ENCODE peak calls at places on chromosomes 11 and 22, in seven cellular contexts. One of them, this sample, is unnamed. For H3K4me1, the result is how much of the 10 kb centered on the place peaks cover.

GRCh38 chr11:64998141-64998540 is 1.4 kb upstream of the BATF2 start:
- DNase-seq in HCT116: no peak
- DNase-seq in PC-3: peak
- DNase-seq in neural progenitor cell: no peak
- DNase-seq in hepatocyte: no peak
- DNase-seq in GM23338: peak
- DNase-seq in MM.1S: no peak
- DNase-seq in this sample: no peak

GRCh38 chr22:46769191-46769675 is 6.8 kb downstream of the TBC1D22A start:
- DNase-seq in MM.1S: no peak
- DNase-seq in hepatocyte: no peak
- DNase-seq in HCT116: no peak
- DNase-seq in neural progenitor cell: no peak
- DNase-seq in GM23338: no peak
- DNase-seq in PC-3: no peak
- DNase-seq in this sample: no peak

GRCh38 chr11:34327804-34328631 is 29.8 kb downstream of the ABTB2 start:
- DNase-seq in neural progenitor cell: no peak
- DNase-seq in PC-3: no peak
- DNase-seq in hepatocyte: no peak
- DNase-seq in MM.1S: no peak
- DNase-seq in HCT116: no peak
- DNase-seq in GM23338: no peak
- DNase-seq in this sample: no peak

GRCh38 chr11:59145534-59145933 is 2.9 kb downstream of the FAM111A start:
- DNase-seq in HCT116: no peak
- DNase-seq in neural progenitor cell: no peak
- DNase-seq in hepatocyte: no peak
- DNase-seq in GM23338: no peak
- DNase-seq in MM.1S: no peak
- DNase-seq in PC-3: peak
- DNase-seq in this sample: peak

GRCh38 chr22:44224166-44224565 is 43.4 kb downstream of the PARVG start:
- DNase-seq in neural progenitor cell: no peak
- DNase-seq in hepatocyte: no peak
- DNase-seq in MM.1S: no peak
- DNase-seq in GM23338: no peak
- DNase-seq in HCT116: no peak
- DNase-seq in PC-3: no peak
- DNase-seq in this sample: peak

GRCh38 chr11:72078477-72078876 is 1.9 kb downstream of the NUMA1 start:
- DNase-seq in GM23338: no peak
- DNase-seq in neural progenitor cell: no peak
- DNase-seq in MM.1S: no peak
- DNase-seq in PC-3: peak
- DNase-seq in hepatocyte: no peak
- DNase-seq in HCT116: no peak
- DNase-seq in this sample: peak

GRCh38 chr22:19808873-19809478 is 45.7 kb downstream of the GNB1L start:
- DNase-seq in hepatocyte: no peak
- DNase-seq in GM23338: no peak
- DNase-seq in PC-3: no peak
- DNase-seq in MM.1S: no peak
- DNase-seq in HCT116: no peak
- DNase-seq in neural progenitor cell: no peak
- DNase-seq in this sample: no peak

GRCh38 chr11:91819195-91819594 is 405.4 kb upstream of the FAT3 start:
- DNase-seq in GM23338: no peak
- DNase-seq in neural progenitor cell: no peak
- DNase-seq in HCT116: no peak
- DNase-seq in PC-3: no peak
- DNase-seq in hepatocyte: no peak
- DNase-seq in MM.1S: no peak
- DNase-seq in this sample: no peak

GRCh38 chr11:35553831-35554230 is 28.4 kb upstream of the PAMR1 start:
- DNase-seq in MM.1S: no peak
- DNase-seq in hepatocyte: no peak
- DNase-seq in HCT116: no peak
- DNase-seq in neural progenitor cell: no peak
- DNase-seq in GM23338: no peak
- DNase-seq in PC-3: peak
- DNase-seq in this sample: peak

GRCh38 chr11:31557991-31558390 is 48.4 kb downstream of the ELP4 start:
- DNase-seq in neural progenitor cell: peak
- DNase-seq in PC-3: no peak
- DNase-seq in hepatocyte: no peak
- DNase-seq in MM.1S: no peak
- DNase-seq in GM23338: peak
- DNase-seq in HCT116: no peak
- DNase-seq in this sample: no peak

GRCh38 chr22:34356481-34356880 is 436.2 kb upstream of the LARGE1 start:
- DNase-seq in neural progenitor cell: no peak
- DNase-seq in hepatocyte: no peak
- DNase-seq in PC-3: no peak
- DNase-seq in HCT116: no peak
- DNase-seq in MM.1S: no peak
- DNase-seq in GM23338: no peak
- DNase-seq in this sample: no peak

GRCh38 chr22:22215659-22216449 is 28.7 kb upstream of the VPREB1 start:
- DNase-seq in MM.1S: no peak
- DNase-seq in HCT116: no peak
- DNase-seq in hepatocyte: no peak
- DNase-seq in GM23338: no peak
- DNase-seq in PC-3: no peak
- DNase-seq in neural progenitor cell: no peak
- DNase-seq in this sample: no peak

GRCh38 chr11:13337986-13338436 is 60.4 kb downstream of the BMAL1 start:
- DNase-seq in GM23338: no peak
- DNase-seq in HCT116: no peak
- DNase-seq in PC-3: no peak
- DNase-seq in neural progenitor cell: no peak
- DNase-seq in MM.1S: peak
- DNase-seq in hepatocyte: no peak
- DNase-seq in this sample: peak

GRCh38 chr11:12683857-12684256 is 9.6 kb downstream of the TEAD1 start:
- DNase-seq in PC-3: peak
- DNase-seq in GM23338: no peak
- DNase-seq in MM.1S: no peak
- DNase-seq in neural progenitor cell: no peak
- DNase-seq in hepatocyte: no peak
- DNase-seq in HCT116: no peak
- DNase-seq in this sample: peak

GRCh38 chr22:25417792-25418191 is 146.7 kb upstream of the GRK3 start:
- DNase-seq in neural progenitor cell: no peak
- DNase-seq in GM23338: no peak
- DNase-seq in hepatocyte: no peak
- DNase-seq in PC-3: no peak
- DNase-seq in MM.1S: no peak
- DNase-seq in HCT116: no peak
- DNase-seq in this sample: no peak

GRCh38 chr22:25420471-25420924 is 144.0 kb upstream of the GRK3 start:
- DNase-seq in neural progenitor cell: no peak
- DNase-seq in MM.1S: no peak
- DNase-seq in hepatocyte: no peak
- DNase-seq in HCT116: no peak
- DNase-seq in GM23338: no peak
- DNase-seq in PC-3: no peak
- DNase-seq in this sample: no peak

GRCh38 chr22:25419247-25420113 is 145.0 kb upstream of the GRK3 start:
- DNase-seq in PC-3: no peak
- DNase-seq in neural progenitor cell: no peak
- DNase-seq in HCT116: no peak
- DNase-seq in GM23338: no peak
- DNase-seq in MM.1S: no peak
- DNase-seq in hepatocyte: peak
- DNase-seq in this sample: peak

GRCh38 chr22:25420925-25421904 is 143.3 kb upstream of the GRK3 start:
- DNase-seq in GM23338: peak
- DNase-seq in PC-3: no peak
- DNase-seq in MM.1S: no peak
- DNase-seq in hepatocyte: no peak
- DNase-seq in HCT116: no peak
- DNase-seq in neural progenitor cell: peak
- DNase-seq in this sample: peak
- TF ChIP-seq EZH2 in GM23338: peak
- TF ChIP-seq EZH2 in PC-3: no peak
- TF ChIP-seq EZH2 in MM.1S: no peak
- TF ChIP-seq EZH2 in hepatocyte: peak
- TF ChIP-seq EZH2 in HCT116: no peak
- TF ChIP-seq EZH2 in neural progenitor cell: peak
- TF ChIP-seq EZH2 in this sample: peak

GRCh38 chr22:45470871-45471270 is 31.8 kb upstream of the FBLN1 start:
- DNase-seq in hepatocyte: no peak
- DNase-seq in HCT116: no peak
- DNase-seq in MM.1S: no peak
- DNase-seq in neural progenitor cell: peak
- DNase-seq in PC-3: no peak
- DNase-seq in GM23338: no peak
- DNase-seq in this sample: no peak
- TF ChIP-seq EZH2phosphoT487 in hepatocyte: no peak
- TF ChIP-seq EZH2phosphoT487 in HCT116: no peak
- TF ChIP-seq EZH2phosphoT487 in MM.1S: no peak
- TF ChIP-seq EZH2phosphoT487 in neural progenitor cell: no peak
- TF ChIP-seq EZH2phosphoT487 in PC-3: no peak
- TF ChIP-seq EZH2phosphoT487 in GM23338: no peak
- TF ChIP-seq EZH2phosphoT487 in this sample: no peak

DNA sequence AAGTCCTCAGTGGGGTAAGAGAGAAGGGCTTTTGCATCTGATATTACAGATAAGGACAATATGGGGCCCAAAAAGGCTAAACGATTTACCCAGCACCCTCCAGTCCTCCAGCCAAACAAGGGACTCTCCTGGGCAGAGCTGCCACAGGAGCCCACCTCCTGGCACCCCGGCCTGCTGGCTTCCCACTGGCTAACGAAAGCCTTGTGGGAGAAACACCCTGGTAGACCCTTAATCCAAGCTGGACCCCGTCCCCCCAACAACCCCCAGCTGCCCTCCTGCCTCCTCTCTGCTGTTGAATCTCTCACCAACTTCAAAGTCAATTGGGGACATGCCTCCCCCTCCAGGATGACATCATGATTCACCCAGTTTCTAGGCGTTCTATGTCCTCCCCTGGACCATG is 10.8 kb downstream of the C1QTNF6 start:
- DNase-seq in hepatocyte: no peak
- DNase-seq in GM23338: no peak
- DNase-seq in neural progenitor cell: no peak
- DNase-seq in PC-3: no peak
- DNase-seq in HCT116: no peak
- DNase-seq in MM.1S: no peak
- DNase-seq in this sample: no peak
- H3K4me1 ChIP-seq in hepatocyte: under half
- H3K4me1 ChIP-seq in GM23338: under half
- H3K4me1 ChIP-seq in neural progenitor cell: under half
- H3K4me1 ChIP-seq in PC-3: under half
- H3K4me1 ChIP-seq in HCT116: under half
- H3K4me1 ChIP-seq in MM.1S: under half
- H3K4me1 ChIP-seq in this sample: under half

GRCh38 chr11:19243143-19243542 is 2.4 kb upstream of the E2F8 start:
- DNase-seq in MM.1S: peak
- DNase-seq in neural progenitor cell: no peak
- DNase-seq in HCT116: no peak
- DNase-seq in PC-3: peak
- DNase-seq in hepatocyte: no peak
- DNase-seq in GM23338: no peak
- DNase-seq in this sample: no peak

GRCh38 chr11:19240420-19241259 is at the start of gene E2F8:
- DNase-seq in hepatocyte: peak
- DNase-seq in PC-3: peak
- DNase-seq in neural progenitor cell: peak
- DNase-seq in GM23338: peak
- DNase-seq in HCT116: peak
- DNase-seq in MM.1S: peak
- DNase-seq in this sample: peak

GRCh38 chr11:19243601-19244000 is 2.9 kb upstream of the E2F8 start:
- DNase-seq in MM.1S: no peak
- DNase-seq in GM23338: no peak
- DNase-seq in HCT116: no peak
- DNase-seq in PC-3: peak
- DNase-seq in hepatocyte: no peak
- DNase-seq in neural progenitor cell: no peak
- DNase-seq in this sample: no peak

GRCh38 chr11:19241260-19242183 is 777 bp upstream of the E2F8 start:
- DNase-seq in MM.1S: peak
- DNase-seq in hepatocyte: peak
- DNase-seq in GM23338: peak
- DNase-seq in PC-3: peak
- DNase-seq in HCT116: no peak
- DNase-seq in neural progenitor cell: peak
- DNase-seq in this sample: peak

DNA sequence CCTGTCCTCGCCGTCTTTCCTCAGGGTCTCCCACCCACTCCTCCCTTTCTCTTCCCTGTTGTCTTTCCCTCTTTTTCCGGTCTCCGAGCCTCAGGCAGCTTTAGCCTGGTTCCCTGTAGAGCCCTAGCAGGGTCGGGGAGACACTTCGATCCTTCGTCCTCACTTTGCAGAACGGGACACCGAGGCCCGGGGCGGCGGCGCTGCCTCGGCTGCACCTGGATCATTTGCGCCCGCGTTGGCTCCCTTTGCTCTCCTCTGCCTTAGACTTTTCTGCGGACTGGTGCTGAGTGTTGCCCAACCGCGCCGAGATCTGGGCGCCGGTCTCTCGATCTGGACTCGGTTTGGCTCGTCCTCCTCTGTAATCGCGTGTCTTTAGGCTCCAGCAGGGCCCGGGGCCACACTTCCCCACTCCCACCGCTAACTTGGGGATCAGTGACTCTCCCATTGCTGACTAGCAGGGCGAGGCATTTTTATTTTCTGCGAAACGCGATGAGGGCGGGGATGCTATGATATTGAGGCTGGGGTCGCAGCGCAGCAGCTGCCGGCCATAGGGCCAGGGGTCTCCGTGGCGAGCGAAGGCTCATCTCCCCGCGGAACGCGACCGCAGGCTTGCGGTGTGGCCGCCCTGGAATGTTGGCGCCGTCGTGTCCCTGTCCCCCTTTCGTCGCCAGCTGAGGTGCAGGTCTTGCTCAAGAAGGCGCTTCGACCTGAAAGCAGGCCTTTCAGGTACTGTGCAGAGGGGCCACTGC is 1.6 kb upstream of the E2F8 start:
- DNase-seq in GM23338: peak
- DNase-seq in PC-3: no peak
- DNase-seq in neural progenitor cell: peak
- DNase-seq in MM.1S: no peak
- DNase-seq in HCT116: no peak
- DNase-seq in hepatocyte: peak
- DNase-seq in this sample: peak
- TF ChIP-seq EZH2 in GM23338: peak
- TF ChIP-seq EZH2 in PC-3: no peak
- TF ChIP-seq EZH2 in neural progenitor cell: peak
- TF ChIP-seq EZH2 in MM.1S: no peak
- TF ChIP-seq EZH2 in HCT116: no peak
- TF ChIP-seq EZH2 in hepatocyte: no peak
- TF ChIP-seq EZH2 in this sample: peak